ENCODE peak calls at places on chromosomes 6 and 20, in nine cellular contexts. Z is NCI-H524; H is T1000; G is astrocyte of the spinal cord; V is sigmoid colon; T is activated T-cell treated with anti-CD3 and anti-CD28 coated beads, Interleukin-2, amount 50 U/mL, for 72 hours; O is choroid plexus epithelial cell; L is RKO; U is hypothalamus. K is an unnamed sample.

GRCh38 chr20:63087236-63087871 is 80.6 kb upstream of the BHLHE23 start:
- DNase-seq in Z (no peak), H (no peak), G (no peak), V (peak), T (no peak), O (no peak), L (no peak), U (no peak), K (peak)

GRCh38 chr6:29097803-29098202 is 1.5 kb upstream of the OR2J1 start:
- DNase-seq in Z (no peak), H (no peak), G (no peak), V (no peak), T (no peak), O (no peak), L (no peak), U (no peak), K (no peak)

GRCh38 chr6:30885999-30886896 is 1.9 kb downstream of the DDR1 start:
- DNase-seq in Z (no peak), H (peak), G (peak), V (peak), T (peak), O (peak), L (peak), U (peak), K (peak)

GRCh38 chr6:138577151-138577915 is 78.0 kb upstream of the NHSL1 start:
- DNase-seq in Z (peak), H (no peak), G (no peak), V (no peak), T (no peak), O (no peak), L (no peak), U (no peak), K (peak)

GRCh38 chr20:5947276-5947675 is 3.1 kb downstream of the TRMT6 start:
- DNase-seq in Z (no peak), H (no peak), G (no peak), V (no peak), T (peak), O (no peak), L (peak), U (no peak), K (no peak)

GRCh38 chr6:26329763-26330511 is 35.1 kb upstream of the BTN3A2 start:
- DNase-seq in Z (peak), H (no peak), G (peak), V (no peak), T (peak), O (peak), L (peak), U (no peak), K (peak)

GRCh38 chr6:121614115-121614514 is 178.7 kb downstream of the GJA1 start:
- DNase-seq in Z (no peak), H (no peak), G (no peak), V (no peak), T (no peak), O (peak), L (no peak), U (no peak), K (no peak)

GRCh38 chr6:146339716-146340115 is 203.9 kb upstream of the RAB32 start:
- DNase-seq in Z (no peak), H (no peak), G (peak), V (no peak), T (no peak), O (peak), L (no peak), U (no peak), K (no peak)

GRCh38 chr6:149362289-149362688 is 37.8 kb upstream of the SUMO4 start:
- DNase-seq in Z (no peak), H (no peak), G (no peak), V (no peak), T (peak), O (no peak), L (no peak), U (no peak), K (no peak)

GRCh38 chr6:140988780-140989179 is 1143.9 kb upstream of the GJE1 start:
- DNase-seq in Z (no peak), H (no peak), G (no peak), V (no peak), T (no peak), O (peak), L (no peak), U (no peak), K (no peak)

GRCh38 chr6:170147832-170148708 is 142.8 kb downstream of the DLL1 start:
- DNase-seq in Z (no peak), H (no peak), G (no peak), V (peak), T (peak), O (no peak), L (no peak), U (no peak), K (no peak)

GRCh38 chr6:137218473-137218916 is 690 bp downstream of the IFNGR1 start:
- DNase-seq in Z (peak), H (peak), G (peak), V (peak), T (peak), O (peak), L (peak), U (no peak), K (peak)

GRCh38 chr20:49591217-49591865 is 23.4 kb upstream of the PTGIS start:
- DNase-seq in Z (no peak), H (no peak), G (no peak), V (no peak), T (peak), O (no peak), L (no peak), U (no peak), K (no peak)

GRCh38 chr20:23298155-23298554 is 52.4 kb upstream of the NXT1 start:
- DNase-seq in Z (no peak), H (no peak), G (no peak), V (peak), T (no peak), O (no peak), L (no peak), U (no peak), K (no peak)

GRCh38 chr6:130968486-130968885 is 94.6 kb downstream of the EPB41L2 start:
- DNase-seq in Z (no peak), H (no peak), G (no peak), V (no peak), T (no peak), O (no peak), L (no peak), U (no peak), K (no peak)

GRCh38 chr6:18307006-18307405 is 42.7 kb upstream of the DEK start:
- DNase-seq in Z (no peak), H (no peak), G (peak), V (no peak), T (no peak), O (peak), L (no peak), U (no peak), K (no peak)

GRCh38 chr6:35468980-35469710 is 944 bp downstream of the RPL10A start:
- DNase-seq in Z (no peak), H (no peak), G (no peak), V (no peak), T (no peak), O (no peak), L (no peak), U (no peak), K (no peak)

GRCh38 chr20:50321797-50322480 is 131.3 kb downstream of the CEBPB start:
- DNase-seq in Z (no peak), H (no peak), G (peak), V (peak), T (no peak), O (peak), L (no peak), U (no peak), K (no peak)

GRCh38 chr6:62035952-62036351 is 250.1 kb downstream of the KHDRBS2 start:
- DNase-seq in Z (no peak), H (no peak), G (no peak), V (no peak), T (no peak), O (no peak), L (no peak), U (no peak), K (no peak)

GRCh38 chr6:22236626-22237414 is 60.0 kb downstream of the PRL start:
- DNase-seq in Z (no peak), H (peak), G (peak), V (no peak), T (no peak), O (peak), L (no peak), U (no peak), K (no peak)

GRCh38 chr6:122789078-122789861 is at the start of gene SMPDL3A:
- DNase-seq in Z (peak), H (peak), G (peak), V (peak), T (peak), O (peak), L (peak), U (peak), K (peak)

GRCh38 chr6:72624557-72625160 is 2.8 kb downstream of the KCNQ5 start:
- DNase-seq in Z (peak), H (no peak), G (peak), V (no peak), T (no peak), O (peak), L (peak), U (no peak), K (no peak)

GRCh38 chr6:166497087-166497899 is 89.2 kb downstream of the RAMACL start:
- DNase-seq in Z (no peak), H (no peak), G (no peak), V (peak), T (no peak), O (no peak), L (no peak), U (no peak), K (no peak)

GRCh38 chr20:4681971-4682370 is 39.7 kb upstream of the PRND start:
- DNase-seq in Z (no peak), H (no peak), G (no peak), V (no peak), T (no peak), O (peak), L (no peak), U (no peak), K (no peak)